ENCODE peak calls at places on chromosomes 5 and 9, in six cellular contexts. O, A, U, F, W and R are unnamed samples.

GRCh38 chr5:13994606-13995336 is 50.3 kb upstream of the DNAH5 start:
- DNase-seq in O (no peak), A (no peak), U (no peak), F (no peak), W (no peak), R (no peak)

GRCh38 chr9:33172256-33172678 is 5.1 kb upstream of the B4GALT1 start:
- DNase-seq in O (no peak), A (no peak), U (no peak), F (peak), W (no peak), R (no peak)

GRCh38 chr9:121573717-121574485 is 74.3 kb upstream of the GGTA1 start:
- DNase-seq in O (no peak), A (no peak), U (no peak), F (no peak), W (no peak), R (no peak)

GRCh38 chr9:126411225-126411947 is 84.8 kb downstream of the MVB12B start:
- DNase-seq in O (no peak), A (peak), U (no peak), F (no peak), W (peak), R (peak)

GRCh38 chr9:115225459-115226116 is 107.6 kb upstream of the TNC start:
- DNase-seq in O (no peak), A (no peak), U (no peak), F (no peak), W (no peak), R (no peak)

GRCh38 chr5:100148239-100148638 is 386.9 kb upstream of the FAM174A start:
- DNase-seq in O (no peak), A (no peak), U (no peak), F (no peak), W (no peak), R (no peak)

GRCh38 chr5:137754961-137755762 is 999 bp upstream of the HNRNPA0 start:
- DNase-seq in O (no peak), A (no peak), U (no peak), F (no peak), W (no peak), R (no peak)

GRCh38 chr9:91503650-91504007 is 80.0 kb upstream of the NFIL3 start:
- DNase-seq in O (peak), A (no peak), U (no peak), F (no peak), W (no peak), R (no peak)

GRCh38 chr9:22238809-22239684 is 207.6 kb upstream of the DMRTA1 start:
- DNase-seq in O (no peak), A (no peak), U (no peak), F (peak), W (no peak), R (no peak)

GRCh38 chr9:99681113-99681512 is 140.6 kb upstream of the NR4A3 start:
- DNase-seq in O (no peak), A (no peak), U (no peak), F (no peak), W (no peak), R (no peak)

GRCh38 chr5:125196479-125197183 is 450.2 kb upstream of the ZNF608 start:
- DNase-seq in O (no peak), A (no peak), U (no peak), F (no peak), W (no peak), R (no peak)

GRCh38 chr5:12615141-12615820 is 711.0 kb upstream of the CTNND2 start:
- DNase-seq in O (peak), A (no peak), U (no peak), F (no peak), W (no peak), R (no peak)

GRCh38 chr5:113487411-113487778 is 858 bp downstream of the MCC start:
- DNase-seq in O (no peak), A (no peak), U (no peak), F (no peak), W (peak), R (no peak)

GRCh38 chr9:9100070-9100469 is 1300.5 kb upstream of the DMAC1 start:
- DNase-seq in O (no peak), A (no peak), U (no peak), F (no peak), W (no peak), R (no peak)

GRCh38 chr9:88852794-88853193 is 138.5 kb upstream of the S1PR3 start:
- DNase-seq in O (peak), A (no peak), U (no peak), F (no peak), W (no peak), R (no peak)

GRCh38 chr5:12270914-12271313 is 366.7 kb upstream of the CTNND2 start:
- DNase-seq in O (no peak), A (no peak), U (no peak), F (no peak), W (no peak), R (no peak)

GRCh38 chr5:155285673-155286072 is 272.1 kb downstream of the KIF4B start:
- DNase-seq in O (no peak), A (no peak), U (no peak), F (no peak), W (no peak), R (no peak)

GRCh38 chr5:61969761-61970160 is 336.2 kb upstream of the KIF2A start:
- DNase-seq in O (no peak), A (no peak), U (no peak), F (no peak), W (no peak), R (no peak)

GRCh38 chr5:177140312-177140711 is 6.7 kb downstream of the NSD1 start:
- DNase-seq in O (no peak), A (no peak), U (no peak), F (no peak), W (no peak), R (no peak)

GRCh38 chr5:105978011-105978410 is 1692.7 kb downstream of the EFNA5 start:
- DNase-seq in O (no peak), A (no peak), U (no peak), F (no peak), W (no peak), R (no peak)

GRCh38 chr5:26121343-26121742 is 917.0 kb downstream of the CDH9 start:
- DNase-seq in O (no peak), A (no peak), U (no peak), F (peak), W (no peak), R (no peak)

GRCh38 chr9:107504585-107505455 is 15.3 kb upstream of the KLF4 start:
- DNase-seq in O (no peak), A (no peak), U (no peak), F (peak), W (no peak), R (no peak)

GRCh38 chr9:79969383-79969782 is 397.6 kb downstream of the TLE4 start:
- DNase-seq in O (no peak), A (no peak), U (no peak), F (no peak), W (no peak), R (no peak)

GRCh38 chr5:60677831-60678664 is 21.9 kb downstream of the DEPDC1B start:
- DNase-seq in O (peak), A (peak), U (no peak), F (peak), W (no peak), R (no peak)

GRCh38 chr9:549425-549997 is 292.0 kb upstream of the DMRT1 start:
- DNase-seq in O (no peak), A (no peak), U (no peak), F (no peak), W (no peak), R (no peak)

GRCh38 chr9:3909966-3910650 is 384.3 kb upstream of the RFX3 start:
- DNase-seq in O (no peak), A (no peak), U (no peak), F (no peak), W (no peak), R (no peak)

GRCh38 chr9:84699897-84700395 is 30.4 kb downstream of the NTRK2 start:
- DNase-seq in O (no peak), A (no peak), U (no peak), F (no peak), W (no peak), R (no peak)

GRCh38 chr5:169828385-169828784 is 151.9 kb downstream of the INSYN2B start:
- DNase-seq in O (no peak), A (no peak), U (no peak), F (no peak), W (no peak), R (no peak)

GRCh38 chr9:115353681-115354080 is 235.7 kb upstream of the TNC start:
- DNase-seq in O (no peak), A (no peak), U (no peak), F (no peak), W (no peak), R (no peak)

GRCh38 chr5:95908799-95909198 is 52.9 kb downstream of the ELL2 start:
- DNase-seq in O (no peak), A (no peak), U (no peak), F (peak), W (no peak), R (no peak)

GRCh38 chr9:69931340-69931739 is 110.7 kb downstream of the CFAP95 start:
- DNase-seq in O (no peak), A (no peak), U (no peak), F (peak), W (no peak), R (no peak)

GRCh38 chr9:124659099-124659659 is 111.9 kb downstream of the NR6A1 start:
- DNase-seq in O (peak), A (peak), U (no peak), F (peak), W (no peak), R (peak)
- TF ChIP-seq POLR2A in O (peak), A (peak), U (peak), F (peak), W (peak), R (peak)

DNA sequence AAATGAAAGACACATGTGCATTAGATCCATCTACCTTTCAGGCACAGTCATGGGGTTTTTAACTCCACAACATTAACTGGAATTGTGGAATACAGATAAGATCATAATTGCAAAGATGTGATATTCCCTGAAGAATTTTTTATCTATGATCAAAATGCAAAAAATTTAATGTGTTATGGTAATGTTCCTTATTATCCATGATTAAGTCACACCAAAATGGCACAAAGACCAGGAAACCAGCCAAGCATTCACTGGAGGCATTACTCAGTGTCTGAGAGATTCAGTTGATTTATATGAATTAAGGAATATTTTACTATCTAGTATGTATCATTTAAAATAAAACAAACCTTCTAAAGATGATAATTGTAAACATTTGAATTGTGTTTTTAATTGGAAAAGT is 149.9 kb upstream of the VCAN start:
- DNase-seq in O (no peak), A (no peak), U (no peak), F (no peak), W (no peak), R (no peak)
- TF ChIP-seq TAF1 in O (no peak), A (no peak), U (no peak), F (no peak), W (no peak), R (no peak)

GRCh38 chr5:39502704-39503103 is 77.9 kb upstream of the DAB2 start:
- DNase-seq in O (no peak), A (no peak), U (no peak), F (no peak), W (no peak), R (no peak)

GRCh38 chr5:39501403-39501802 is 76.6 kb upstream of the DAB2 start:
- DNase-seq in O (no peak), A (no peak), U (no peak), F (no peak), W (no peak), R (no peak)

GRCh38 chr5:39500656-39501295 is 76.0 kb upstream of the DAB2 start:
- DNase-seq in O (no peak), A (no peak), U (no peak), F (no peak), W (no peak), R (no peak)

GRCh38 chr5:39505751-39506150 is 81.0 kb upstream of the DAB2 start:
- DNase-seq in O (no peak), A (no peak), U (no peak), F (no peak), W (no peak), R (no peak)

GRCh38 chr5:39503148-39503547 is 78.4 kb upstream of the DAB2 start:
- DNase-seq in O (no peak), A (no peak), U (no peak), F (no peak), W (no peak), R (no peak)
- TF ChIP-seq POLR2AphosphoS5 in O (no peak), A (no peak), U (no peak), F (no peak), W (no peak), R (no peak)

GRCh38 chr9:137723396-137724113 is 104.8 kb downstream of the EHMT1 start:
- DNase-seq in O (no peak), A (no peak), U (no peak), F (no peak), W (no peak), R (no peak)

GRCh38 chr9:137720571-137721110 is 101.8 kb downstream of the EHMT1 start:
- DNase-seq in O (no peak), A (no peak), U (no peak), F (no peak), W (no peak), R (no peak)

GRCh38 chr9:137722481-137722880 is 103.7 kb downstream of the EHMT1 start:
- DNase-seq in O (no peak), A (no peak), U (no peak), F (no peak), W (no peak), R (no peak)

GRCh38 chr9:137721479-137721878 is 102.7 kb downstream of the EHMT1 start:
- DNase-seq in O (no peak), A (no peak), U (no peak), F (no peak), W (no peak), R (no peak)

DNA sequence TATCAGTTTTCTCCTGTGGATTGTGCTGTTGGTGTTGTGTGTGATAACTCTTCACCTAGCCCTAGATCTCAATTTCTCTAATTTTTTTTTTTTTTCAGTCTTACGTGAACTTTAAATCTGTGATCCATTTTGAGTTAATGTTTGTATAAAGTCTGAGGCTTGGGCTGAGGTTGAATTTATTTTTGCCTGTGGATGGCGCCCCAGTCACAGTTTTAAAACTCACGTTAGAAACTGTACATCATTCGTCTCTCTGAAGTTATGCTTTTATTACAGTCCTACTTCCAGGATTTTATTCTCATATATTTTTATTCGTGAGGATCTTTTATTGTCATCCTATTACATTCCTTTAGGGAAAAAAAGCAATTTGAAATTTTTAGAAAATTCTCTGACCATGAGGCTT is 103.1 kb downstream of the EHMT1 start:
- DNase-seq in O (no peak), A (no peak), U (no peak), F (no peak), W (no peak), R (no peak)
- TF ChIP-seq POLR2A in O (no peak), A (no peak), U (no peak), F (no peak), W (no peak), R (no peak)

GRCh38 chr5:178392998-178393397 is 160.4 kb upstream of the PHYKPL start:
- DNase-seq in O (no peak), A (no peak), U (no peak), F (no peak), W (no peak), R (no peak)
- TF ChIP-seq TAF1 in O (no peak), A (no peak), U (no peak), F (no peak), W (no peak), R (no peak)

DNA sequence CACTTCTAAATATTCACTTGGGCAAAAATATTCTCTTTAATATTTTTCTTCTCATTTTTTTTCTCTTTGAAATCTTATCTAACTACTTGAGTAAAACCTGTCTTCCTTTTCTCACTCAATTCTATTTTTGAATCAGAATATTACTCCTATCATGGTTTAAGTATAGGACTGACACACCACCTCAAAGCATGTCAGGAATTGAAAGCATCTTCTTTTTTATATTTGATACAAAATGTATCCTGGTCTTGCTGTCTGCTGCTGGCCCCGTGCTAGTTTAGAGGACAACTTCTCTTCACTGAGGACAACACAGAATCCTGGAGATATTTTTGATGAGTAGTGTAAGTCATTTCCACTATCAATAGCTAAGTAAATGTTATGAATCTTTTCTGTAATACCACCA is 383.6 kb downstream of the GADD45G start:
- DNase-seq in O (no peak), A (no peak), U (no peak), F (no peak), W (no peak), R (no peak)
- TF ChIP-seq POLR2AphosphoS5 in O (no peak), A (no peak), U (no peak), F (no peak), W (no peak), R (no peak)

DNA sequence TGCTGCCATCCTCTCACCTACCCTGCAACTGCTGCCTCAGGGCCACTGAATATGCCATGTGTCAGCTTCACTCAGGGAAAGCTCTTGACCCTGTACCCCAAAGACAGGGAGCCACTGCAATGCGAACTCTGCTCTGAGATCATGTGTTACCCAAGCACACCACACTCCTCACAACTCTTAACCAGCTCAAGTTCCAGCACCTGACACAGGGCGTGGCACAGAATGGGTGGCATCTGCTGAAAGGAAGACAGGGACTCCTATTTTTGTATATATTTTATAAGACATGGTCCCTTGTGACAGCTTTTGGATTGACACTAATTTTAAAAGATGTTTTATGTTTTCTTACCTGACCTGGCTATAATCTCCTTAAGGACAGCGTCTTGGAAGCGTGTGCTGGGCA is 10.7 kb downstream of the PHYKPL start:
- DNase-seq in O (no peak), A (no peak), U (no peak), F (no peak), W (no peak), R (no peak)
- TF ChIP-seq POLR2A in O (no peak), A (peak), U (no peak), F (peak), W (no peak), R (no peak)

GRCh38 chr5:127754727-127755126 is 51.5 kb downstream of the CCDC192 start:
- DNase-seq in O (no peak), A (no peak), U (no peak), F (no peak), W (no peak), R (no peak)

GRCh38 chr5:127754259-127754658 is 51.1 kb downstream of the CCDC192 start:
- DNase-seq in O (no peak), A (no peak), U (no peak), F (no peak), W (no peak), R (no peak)

GRCh38 chr5:127758884-127759283 is 55.7 kb downstream of the CCDC192 start:
- DNase-seq in O (no peak), A (no peak), U (no peak), F (no peak), W (no peak), R (no peak)

GRCh38 chr5:127761869-127762268 is 58.7 kb downstream of the CCDC192 start:
- DNase-seq in O (no peak), A (no peak), U (no peak), F (no peak), W (no peak), R (no peak)

GRCh38 chr5:127757576-127757975 is 54.4 kb downstream of the CCDC192 start:
- DNase-seq in O (no peak), A (peak), U (no peak), F (no peak), W (peak), R (no peak)
- TF ChIP-seq TAF1 in O (no peak), A (no peak), U (no peak), F (no peak), W (no peak), R (no peak)